ENCODE peak calls at places on chromosomes 3 and 15, in four cellular contexts. J is sigmoid colon, K is upper lobe of left lung, U is spleen. O is an unnamed sample.
A peak's percentile ranks its signal among the peaks of the same experiment; 100 is the strongest.

GRCh38 chr3:150232992-150233451 is 175.1 kb upstream of the TSC22D2 start:
- DNase-seq in K (no peak), J (no peak), U (no peak), O (peak; percentile 71)

GRCh38 chr3:24678441-24678865 is 183.8 kb upstream of the THRB start:
- DNase-seq in K (no peak), J (no peak), U (no peak), O (no peak)

GRCh38 chr3:126101521-126101982 is 17.6 kb upstream of the SLC41A3 start:
- DNase-seq in K (no peak), J (peak; percentile 50), U (no peak), O (peak; percentile 80)

GRCh38 chr3:85875589-85875988 is 916.8 kb downstream of the CADM2 start:
- DNase-seq in J (no peak), U (no peak), K (no peak), O (no peak)

GRCh38 chr3:29637093-29637492 is 356.2 kb downstream of the RBMS3 start:
- DNase-seq in U (no peak), K (no peak), J (no peak), O (no peak)

GRCh38 chr3:156535162-156535627 is 19.7 kb downstream of the SSR3 start:
- DNase-seq in U (no peak), J (peak; percentile 94), K (no peak), O (no peak)

GRCh38 chr15:34726407-34727100 is 28.2 kb downstream of the GJD2 start:
- DNase-seq in K (no peak), U (no peak), J (no peak), O (no peak)

GRCh38 chr3:153426344-153426743 is 264.3 kb downstream of the RAP2B start:
- DNase-seq in J (no peak), K (no peak), U (no peak), O (no peak)

GRCh38 chr3:31307131-31307785 is 225.5 kb upstream of the STT3B start:
- DNase-seq in U (no peak), K (no peak), J (no peak), O (no peak)

GRCh38 chr3:106570426-106570825 is 701.6 kb upstream of the CBLB start:
- DNase-seq in J (no peak), K (no peak), U (no peak), O (no peak)

GRCh38 chr3:136476280-136476679 is 226.1 kb downstream of the PCCB start:
- DNase-seq in U (no peak), J (no peak), K (no peak), O (no peak)

GRCh38 chr3:47867451-47868017 is 64.6 kb downstream of the DHX30 start:
- DNase-seq in K (no peak), J (no peak), U (peak; percentile 40), O (no peak)

GRCh38 chr3:159169828-159170227 is 368.0 kb downstream of the MFSD1 start:
- DNase-seq in K (no peak), J (no peak), U (no peak), O (no peak)

GRCh38 chr15:45468294-45468693 is 54.3 kb downstream of the SLC30A4 start:
- DNase-seq in U (no peak), J (no peak), K (no peak), O (no peak)

GRCh38 chr3:187669675-187670504 is at the start of gene SST:
- DNase-seq in U (no peak), K (peak; percentile 75), J (no peak), O (no peak)

GRCh38 chr3:141410861-141411771 is 42.8 kb downstream of the ZBTB38 start:
- DNase-seq in U (no peak), K (no peak), J (no peak), O (no peak)

GRCh38 chr15:90730290-90730689 is 13.1 kb downstream of the BLM start:
- DNase-seq in J (no peak), U (no peak), K (no peak), O (no peak)

GRCh38 chr3:59425942-59426341 is 376.1 kb upstream of the CFAP20DC start:
- DNase-seq in J (no peak), K (no peak), U (no peak), O (no peak)

GRCh38 chr3:71753716-71754609 is at the start of gene GPR27:
- DNase-seq in K (peak; percentile 90), U (peak; percentile 84), J (no peak), O (no peak)

GRCh38 chr3:38582941-38583645 is 66.4 kb downstream of the SCN5A start:
- DNase-seq in U (peak; percentile 51), J (no peak), K (peak; percentile 38), O (peak; percentile 70)

GRCh38 chr3:102353148-102353547 is 81.7 kb upstream of the ZPLD1 start:
- DNase-seq in U (no peak), K (no peak), J (no peak), O (no peak)

GRCh38 chr15:48494646-48495045 is 150.9 kb downstream of the FBN1 start:
- DNase-seq in K (no peak), U (no peak), J (no peak), O (no peak)

GRCh38 chr3:44114142-44114541 is 127.5 kb upstream of the TOPAZ1 start:
- DNase-seq in J (no peak), U (peak; percentile 81), K (peak; percentile 81), O (no peak)

GRCh38 chr15:65919353-65919752 is 50.1 kb downstream of the RAB11A start:
- DNase-seq in U (no peak), J (no peak), K (no peak), O (no peak)

GRCh38 chr15:48996276-48996675 is 32.6 kb upstream of the SHC4 start:
- DNase-seq in K (no peak), U (no peak), J (no peak), O (no peak)

GRCh38 chr3:171459130-171459941 is 869 bp downstream of the TNIK start:
- DNase-seq in K (peak; percentile 85), U (peak; percentile 81), J (peak; percentile 71), O (no peak)
- TF ChIP-seq POLR2A in K (no peak), U (no peak), J (no peak), O (no peak)

DNA sequence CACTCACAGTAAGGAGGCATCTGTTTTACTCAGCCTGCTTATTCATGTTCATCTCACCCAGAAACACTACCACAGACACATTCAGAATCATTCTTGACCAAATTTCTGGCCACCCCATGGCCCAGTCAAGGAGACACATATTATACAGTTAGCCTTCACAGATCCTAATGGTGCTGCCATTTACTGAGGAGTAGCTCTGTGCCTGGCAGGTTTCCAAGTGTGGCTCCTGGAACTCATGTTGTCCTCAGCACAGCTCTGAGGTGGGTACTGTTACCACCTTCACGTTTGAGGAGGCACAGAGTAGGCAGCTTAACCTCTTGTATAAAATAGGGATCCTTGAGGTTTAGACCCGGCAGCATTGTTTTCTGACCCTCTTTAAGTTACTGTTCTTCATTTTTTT is 3.8 kb downstream of the TRAK1 start:
- DNase-seq in J (no peak), U (no peak), K (no peak), O (no peak)
- H3K27ac ChIP-seq in J (no peak overlapping the region), U (no peak overlapping the region), K (no peak overlapping the region), O (no peak overlapping the region)

GRCh38 chr3:119294402-119294888 is 262 bp downstream of the ARHGAP31 start:
- DNase-seq in U (peak; percentile 94), K (peak; percentile 93), J (peak; percentile 74), O (no peak)
- TF ChIP-seq POLR2A in U (no peak), K (peak; percentile 29), J (peak; percentile 15), O (no peak)

GRCh38 chr3:69104585-69104984 is 17.8 kb downstream of the LMOD3 start:
- DNase-seq in J (no peak), K (no peak), U (no peak), O (no peak)
- H3K27ac ChIP-seq in J (no peak overlapping the region), K (no peak overlapping the region), U (peak overlapping the region; percentile 13), O (no peak overlapping the region)

GRCh38 chr15:62060896-62061280 is 641 bp upstream of the VPS13C start:
- DNase-seq in J (no peak), U (no peak), K (no peak), O (no peak)

GRCh38 chr15:62058327-62059028 is 1.8 kb downstream of the VPS13C start:
- DNase-seq in U (no peak), J (no peak), K (no peak), O (no peak)

GRCh38 chr15:62059108-62059817 is 984 bp downstream of the VPS13C start:
- DNase-seq in U (no peak), J (no peak), K (no peak), O (no peak)

GRCh38 chr15:62059818-62060115 is 480 bp downstream of the VPS13C start:
- DNase-seq in U (no peak), J (peak; percentile 66), K (no peak), O (no peak)

DNA sequence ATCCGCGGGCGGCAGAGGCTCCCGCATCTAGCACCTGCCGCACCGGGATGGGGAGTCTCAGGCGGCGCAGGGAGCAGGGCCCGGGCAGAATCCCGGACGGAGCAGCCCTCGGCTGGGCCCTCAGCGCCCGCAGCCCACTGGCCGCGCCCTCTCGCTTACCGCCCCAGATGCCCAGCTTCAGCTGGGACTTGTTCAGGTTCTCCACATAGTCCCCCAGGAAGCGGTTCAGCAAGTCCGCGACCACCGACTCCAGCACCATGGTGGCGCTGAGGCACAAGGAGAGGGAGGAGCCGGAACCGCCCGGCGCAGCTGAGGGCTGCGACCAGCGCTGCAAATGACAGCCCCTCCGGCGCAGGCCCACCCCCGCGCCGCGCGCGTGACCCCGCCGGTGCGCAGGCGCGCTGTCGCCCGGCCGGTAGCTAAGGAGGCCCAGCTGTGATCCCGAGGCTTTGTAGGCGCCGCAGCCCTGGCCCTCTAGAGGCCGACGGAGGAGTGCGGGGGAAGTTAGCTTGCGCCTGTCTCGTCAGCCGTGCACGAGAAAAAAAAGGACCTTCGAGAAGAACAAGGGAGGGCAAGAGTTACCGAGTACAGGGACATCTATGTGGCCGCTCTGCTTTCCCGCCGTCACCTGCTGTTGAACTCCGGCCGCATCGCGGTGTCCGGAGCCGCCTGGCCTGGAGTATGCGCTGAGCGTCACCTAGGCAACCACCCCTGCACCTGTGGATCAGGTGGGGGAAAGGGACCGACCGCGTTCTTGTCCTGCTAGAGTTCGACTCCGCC is at the start of gene VPS13C:
- DNase-seq in J (peak; percentile 96), K (peak; percentile 99), U (peak; percentile 98), O (peak; percentile 95)
- TF ChIP-seq POLR2A in J (peak; percentile 49), K (peak; percentile 83), U (no peak), O (peak; percentile 73)

GRCh38 chr15:56667517-56667916 is 65.8 kb downstream of the ZNF280D start:
- DNase-seq in J (no peak), K (no peak), U (no peak), O (no peak)
- H3K27ac ChIP-seq in J (no peak overlapping the region), K (no peak overlapping the region), U (no peak overlapping the region), O (no peak overlapping the region)

O was measured in vagina.